ENCODE peak calls at places on chromosomes 5 and 9, in four cellular contexts. O is endothelial cell, N is NB4, X is cardiac fibroblast. R is an unnamed sample.

GRCh38 chr5:173318881-173319609 is 9.2 kb downstream of the STC2 start:
- DNase-seq in O (no peak), N (no peak), X (no peak), R (no peak)

GRCh38 chr5:180159756-180160155 is 49.3 kb downstream of the RASGEF1C start:
- DNase-seq in N (no peak), O (no peak), X (peak; percentile 22), R (no peak)

GRCh38 chr5:67010684-67011409 is 185.8 kb downstream of the CD180 start:
- DNase-seq in N (no peak), O (no peak), X (peak; percentile 94), R (no peak)

GRCh38 chr5:134503088-134503936 is 22.2 kb upstream of the JADE2 start:
- DNase-seq in O (peak; percentile 32), N (peak; percentile 98), X (peak; percentile 99), R (no peak)

GRCh38 chr9:121612511-121612998 is 38.9 kb upstream of the DAB2IP start:
- DNase-seq in X (no peak), O (no peak), N (peak; percentile 29), R (no peak)

GRCh38 chr5:150469718-150470470 is 20.4 kb upstream of the RPS14 start:
- DNase-seq in O (no peak), N (no peak), X (peak; percentile 98), R (no peak)

GRCh38 chr9:106892632-106893031 is 29.7 kb downstream of the ZNF462 start:
- DNase-seq in O (no peak), N (no peak), X (peak; percentile 99), R (peak; percentile 47)

GRCh38 chr5:122615146-122615545 is 159.7 kb upstream of the SNX2 start:
- DNase-seq in X (no peak), N (no peak), O (no peak), R (no peak)

GRCh38 chr5:81751836-81752643 is 1.1 kb upstream of the SSBP2 start:
- DNase-seq in O (no peak), X (no peak), N (no peak), R (no peak)

GRCh38 chr9:75962186-75963036 is 71.9 kb downstream of the PCSK5 start:
- DNase-seq in O (no peak), N (no peak), X (no peak), R (no peak)

GRCh38 chr5:20105915-20106314 is 117.9 kb upstream of the CDH18 start:
- DNase-seq in O (no peak), X (no peak), N (no peak), R (no peak)

GRCh38 chr9:94922691-94923107 is 196.2 kb downstream of the AOPEP start:
- DNase-seq in O (no peak), X (peak; percentile 81), N (no peak), R (no peak)

GRCh38 chr5:110401881-110402280 is 324.6 kb downstream of the TMEM232 start:
- DNase-seq in X (peak; percentile 25), O (no peak), N (peak; percentile 15), R (no peak)

GRCh38 chr9:126395439-126396212 is 69.0 kb downstream of the MVB12B start:
- DNase-seq in X (peak; percentile 63), N (no peak), O (no peak), R (no peak)